ENCODE peak calls at places on chromosome 13, in nine cellular contexts. One of them, this sample, is unnamed.

GRCh38 chr13:78593652-78594494 is 9.5 kb downstream of the POU4F1 start:
- DNase-seq in Calu3: no peak
- DNase-seq in left colon: no peak
- DNase-seq in NCI-H524 treated with DMSO at 0.1 percent for 48 hours: no peak
- DNase-seq in amniotic stem cell: no peak
- DNase-seq in NCI-H446 treated with DMSO at 0.1 percent for 48 hours: peak
- DNase-seq in activated naive CD4-positive, alpha-beta T cell treated with anti-CD3 and anti-CD28 coated beads for 36 hours: no peak
- DNase-seq in HL-60: no peak
- DNase-seq in HEK293T: peak
- DNase-seq in this sample: no peak

GRCh38 chr13:47661076-47661475 is 340.0 kb downstream of the SUCLA2 start:
- DNase-seq in Calu3: no peak
- DNase-seq in NCI-H446 treated with DMSO at 0.1 percent for 48 hours: no peak
- DNase-seq in amniotic stem cell: no peak
- DNase-seq in left colon: no peak
- DNase-seq in NCI-H524 treated with DMSO at 0.1 percent for 48 hours: no peak
- DNase-seq in HEK293T: no peak
- DNase-seq in HL-60: no peak
- DNase-seq in activated naive CD4-positive, alpha-beta T cell treated with anti-CD3 and anti-CD28 coated beads for 36 hours: no peak
- DNase-seq in this sample: no peak

GRCh38 chr13:100428966-100429365 is 159.6 kb downstream of the GGACT start:
- DNase-seq in Calu3: no peak
- DNase-seq in HL-60: no peak
- DNase-seq in NCI-H446 treated with DMSO at 0.1 percent for 48 hours: no peak
- DNase-seq in NCI-H524 treated with DMSO at 0.1 percent for 48 hours: no peak
- DNase-seq in amniotic stem cell: no peak
- DNase-seq in activated naive CD4-positive, alpha-beta T cell treated with anti-CD3 and anti-CD28 coated beads for 36 hours: no peak
- DNase-seq in HEK293T: no peak
- DNase-seq in left colon: no peak
- DNase-seq in this sample: no peak

GRCh38 chr13:73496711-73497110 is 437.9 kb downstream of the KLF5 start:
- DNase-seq in HEK293T: no peak
- DNase-seq in NCI-H524 treated with DMSO at 0.1 percent for 48 hours: no peak
- DNase-seq in NCI-H446 treated with DMSO at 0.1 percent for 48 hours: no peak
- DNase-seq in activated naive CD4-positive, alpha-beta T cell treated with anti-CD3 and anti-CD28 coated beads for 36 hours: no peak
- DNase-seq in left colon: no peak
- DNase-seq in Calu3: no peak
- DNase-seq in HL-60: no peak
- DNase-seq in amniotic stem cell: no peak
- DNase-seq in this sample: no peak

GRCh38 chr13:85286081-85286480 is 513.1 kb downstream of the SLITRK6 start:
- DNase-seq in Calu3: no peak
- DNase-seq in left colon: no peak
- DNase-seq in activated naive CD4-positive, alpha-beta T cell treated with anti-CD3 and anti-CD28 coated beads for 36 hours: no peak
- DNase-seq in HEK293T: no peak
- DNase-seq in NCI-H446 treated with DMSO at 0.1 percent for 48 hours: no peak
- DNase-seq in amniotic stem cell: no peak
- DNase-seq in HL-60: no peak
- DNase-seq in NCI-H524 treated with DMSO at 0.1 percent for 48 hours: no peak
- DNase-seq in this sample: no peak

GRCh38 chr13:45200701-45201230 is at the start of gene KCTD4:
- DNase-seq in NCI-H524 treated with DMSO at 0.1 percent for 48 hours: no peak
- DNase-seq in activated naive CD4-positive, alpha-beta T cell treated with anti-CD3 and anti-CD28 coated beads for 36 hours: no peak
- DNase-seq in HEK293T: no peak
- DNase-seq in left colon: no peak
- DNase-seq in amniotic stem cell: no peak
- DNase-seq in NCI-H446 treated with DMSO at 0.1 percent for 48 hours: no peak
- DNase-seq in HL-60: peak
- DNase-seq in Calu3: no peak
- DNase-seq in this sample: no peak

GRCh38 chr13:113855012-113855921 is 8.6 kb downstream of the GAS6 start:
- DNase-seq in HL-60: no peak
- DNase-seq in HEK293T: no peak
- DNase-seq in Calu3: no peak
- DNase-seq in amniotic stem cell: no peak
- DNase-seq in NCI-H446 treated with DMSO at 0.1 percent for 48 hours: no peak
- DNase-seq in activated naive CD4-positive, alpha-beta T cell treated with anti-CD3 and anti-CD28 coated beads for 36 hours: no peak
- DNase-seq in left colon: peak
- DNase-seq in NCI-H524 treated with DMSO at 0.1 percent for 48 hours: no peak
- DNase-seq in this sample: peak

GRCh38 chr13:64158910-64159309 is 2743.3 kb upstream of the PCDH20 start:
- DNase-seq in activated naive CD4-positive, alpha-beta T cell treated with anti-CD3 and anti-CD28 coated beads for 36 hours: no peak
- DNase-seq in left colon: no peak
- DNase-seq in HEK293T: no peak
- DNase-seq in amniotic stem cell: no peak
- DNase-seq in HL-60: no peak
- DNase-seq in NCI-H446 treated with DMSO at 0.1 percent for 48 hours: no peak
- DNase-seq in Calu3: no peak
- DNase-seq in NCI-H524 treated with DMSO at 0.1 percent for 48 hours: no peak
- DNase-seq in this sample: no peak

GRCh38 chr13:109394311-109394988 is 391.9 kb downstream of the IRS2 start:
- DNase-seq in amniotic stem cell: no peak
- DNase-seq in left colon: no peak
- DNase-seq in HEK293T: no peak
- DNase-seq in NCI-H524 treated with DMSO at 0.1 percent for 48 hours: no peak
- DNase-seq in NCI-H446 treated with DMSO at 0.1 percent for 48 hours: no peak
- DNase-seq in HL-60: no peak
- DNase-seq in Calu3: no peak
- DNase-seq in activated naive CD4-positive, alpha-beta T cell treated with anti-CD3 and anti-CD28 coated beads for 36 hours: no peak
- DNase-seq in this sample: no peak

GRCh38 chr13:113599396-113599795 is 14.8 kb downstream of the TFDP1 start:
- DNase-seq in amniotic stem cell: no peak
- DNase-seq in HEK293T: no peak
- DNase-seq in HL-60: no peak
- DNase-seq in Calu3: no peak
- DNase-seq in left colon: no peak
- DNase-seq in NCI-H446 treated with DMSO at 0.1 percent for 48 hours: no peak
- DNase-seq in NCI-H524 treated with DMSO at 0.1 percent for 48 hours: no peak
- DNase-seq in activated naive CD4-positive, alpha-beta T cell treated with anti-CD3 and anti-CD28 coated beads for 36 hours: no peak
- DNase-seq in this sample: no peak

GRCh38 chr13:79491715-79492114 is 10.8 kb downstream of the NDFIP2 start:
- DNase-seq in NCI-H524 treated with DMSO at 0.1 percent for 48 hours: no peak
- DNase-seq in NCI-H446 treated with DMSO at 0.1 percent for 48 hours: no peak
- DNase-seq in Calu3: no peak
- DNase-seq in HEK293T: no peak
- DNase-seq in amniotic stem cell: peak
- DNase-seq in left colon: no peak
- DNase-seq in HL-60: no peak
- DNase-seq in activated naive CD4-positive, alpha-beta T cell treated with anti-CD3 and anti-CD28 coated beads for 36 hours: no peak
- DNase-seq in this sample: no peak

GRCh38 chr13:66558511-66558910 is 671.6 kb downstream of the PCDH9 start:
- DNase-seq in amniotic stem cell: no peak
- DNase-seq in HL-60: peak
- DNase-seq in HEK293T: peak
- DNase-seq in NCI-H524 treated with DMSO at 0.1 percent for 48 hours: no peak
- DNase-seq in NCI-H446 treated with DMSO at 0.1 percent for 48 hours: no peak
- DNase-seq in Calu3: no peak
- DNase-seq in activated naive CD4-positive, alpha-beta T cell treated with anti-CD3 and anti-CD28 coated beads for 36 hours: no peak
- DNase-seq in left colon: no peak
- DNase-seq in this sample: no peak